ENCODE peak calls at places on chromosomes 5 and 9, in five cellular contexts. I is astrocyte of the spinal cord, R is dorsolateral prefrontal cortex, H is hepatocyte, F is tibial nerve. J is an unnamed sample.

GRCh38 chr9:95572370-95573151 is 55.8 kb upstream of the PTCH1 start:
- DNase-seq in I (no peak), R (no peak), H (no peak), F (peak), J (peak)

GRCh38 chr5:12204761-12205160 is 300.5 kb upstream of the CTNND2 start:
- DNase-seq in I (peak), R (no peak), H (no peak), F (no peak), J (no peak)

GRCh38 chr9:15317836-15318235 is 10.8 kb upstream of the TTC39B start:
- DNase-seq in I (no peak), R (no peak), H (no peak), F (no peak), J (no peak)

GRCh38 chr5:113713051-113713450 is 199.6 kb downstream of the YTHDC2 start:
- DNase-seq in I (no peak), R (no peak), H (no peak), F (no peak), J (no peak)

GRCh38 chr9:33524431-33524947 is 438 bp downstream of the ANKRD18B start:
- DNase-seq in I (no peak), R (no peak), H (peak), F (no peak), J (peak)

GRCh38 chr5:107469485-107469884 is 201.3 kb downstream of the EFNA5 start:
- DNase-seq in I (peak), R (no peak), H (no peak), F (no peak), J (peak)

GRCh38 chr5:159286420-159287035 is 23.4 kb downstream of the UBLCP1 start:
- DNase-seq in I (peak), R (no peak), H (peak), F (no peak), J (peak)

GRCh38 chr5:146794326-146795029 is 84.1 kb downstream of the PPP2R2B start:
- DNase-seq in I (peak), R (no peak), H (no peak), F (no peak), J (no peak)

GRCh38 chr5:2143646-2144386 is 261.1 kb upstream of the IRX4 start:
- DNase-seq in I (no peak), R (no peak), H (no peak), F (no peak), J (no peak)

DNA sequence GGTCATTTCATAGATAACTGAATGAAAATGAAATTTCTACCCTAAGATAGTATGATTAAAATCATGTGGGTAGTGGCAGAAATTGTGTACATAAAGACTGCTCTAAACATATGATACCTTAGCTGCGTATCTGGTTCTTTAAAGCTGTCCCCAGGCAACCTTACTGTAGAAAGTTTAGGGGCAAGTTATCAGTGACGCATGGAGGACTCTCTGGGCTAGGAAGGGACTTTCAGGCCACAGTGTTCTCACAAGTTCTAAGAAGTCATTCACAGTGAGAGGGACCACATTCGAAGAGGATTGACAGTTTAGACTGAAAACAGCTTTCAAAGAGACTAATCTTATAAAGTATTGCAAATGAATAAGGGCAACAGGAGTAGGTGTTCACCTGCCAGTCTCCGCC is 146.5 kb downstream of the CETN3 start:
- DNase-seq in I (no peak), R (no peak), H (no peak), F (no peak), J (no peak)
- TF ChIP-seq CTCF in I (no peak), R (no peak), H (no peak), F (no peak), J (no peak)

DNA sequence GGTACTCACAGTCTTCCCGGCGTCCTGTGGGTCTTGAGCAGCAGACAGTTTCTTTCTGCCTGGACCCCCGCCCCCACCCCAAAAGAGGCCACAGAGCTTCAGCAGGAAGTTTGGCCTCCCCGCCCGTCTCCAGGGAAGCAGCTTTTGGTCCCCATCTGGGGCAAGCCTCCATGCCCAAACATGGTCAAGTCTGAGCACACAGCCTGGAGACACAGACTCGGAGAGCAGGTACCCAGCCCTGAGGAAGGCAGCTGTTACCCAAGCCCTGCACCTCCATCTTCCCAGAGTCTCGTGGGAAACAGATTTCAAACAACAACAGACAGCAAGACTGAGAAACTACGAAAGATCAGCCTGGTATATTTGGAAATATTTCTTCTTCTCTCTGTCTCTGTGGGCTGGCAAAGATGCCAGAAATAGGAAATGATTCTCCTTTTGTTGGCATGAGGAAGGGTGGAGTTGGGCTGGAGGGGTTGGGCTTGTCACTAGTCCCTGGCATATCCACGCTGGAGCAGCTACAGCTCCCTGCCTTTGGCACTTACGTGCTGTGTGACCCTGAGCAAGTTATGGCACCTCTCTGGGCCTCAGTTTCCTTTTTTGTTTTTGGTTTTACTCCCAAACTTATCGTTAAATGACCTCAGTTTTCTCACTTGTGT is at the start of gene KCNMB1:
- DNase-seq in I (no peak), R (no peak), H (no peak), F (no peak), J (no peak)
- H3K4me3 ChIP-seq in I (no peak), R (peak), H (no peak), F (peak), J (no peak)

GRCh38 chr9:19408693-19409405 is at the start of gene ACER2:
- DNase-seq in I (peak), R (peak), H (peak), F (peak), J (peak)
- TF ChIP-seq CTCF in I (peak), R (no peak), H (peak), F (no peak), J (peak)

GRCh38 chr9:98809311-98810105 is 2.0 kb downstream of the GALNT12 start:
- DNase-seq in I (no peak), R (no peak), H (peak), F (no peak), J (no peak)
- H3K4me3 ChIP-seq in I (no peak), R (no peak), H (no peak), F (no peak), J (no peak)

GRCh38 chr9:86287013-86287412 is 4.7 kb upstream of the ISCA1 start:
- DNase-seq in I (peak), R (no peak), H (peak), F (no peak), J (peak)
- TF ChIP-seq CTCF in I (peak), R (peak), H (peak), F (no peak), J (peak)

DNA sequence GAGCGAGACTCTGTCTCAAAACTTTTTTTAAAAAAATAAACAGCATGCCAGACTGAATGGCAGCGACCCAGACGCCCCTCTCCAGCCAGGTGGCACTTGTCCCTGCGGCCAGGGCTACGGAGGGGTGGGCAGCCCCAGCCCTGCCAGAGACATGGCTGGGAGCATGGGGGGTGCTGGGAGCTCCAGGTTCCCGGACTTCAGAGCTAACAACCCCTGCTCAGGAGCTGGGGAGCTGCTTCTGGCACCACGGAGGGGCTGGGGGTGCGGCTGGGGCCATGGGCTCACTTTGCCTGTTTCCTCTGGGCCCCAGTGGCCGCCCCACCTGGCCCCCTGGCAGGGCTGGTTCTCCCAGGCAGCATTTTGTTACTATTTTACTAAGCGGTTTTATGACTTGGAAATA is 49.9 kb downstream of the SLC12A7 start:
- DNase-seq in I (no peak), R (no peak), H (no peak), F (no peak), J (no peak)
- H3K4me3 ChIP-seq in I (no peak), R (no peak), H (no peak), F (no peak), J (no peak)

GRCh38 chr9:74645007-74645639 is 148.0 kb downstream of the RORB start:
- DNase-seq in I (peak), R (no peak), H (peak), F (peak), J (no peak)
- TF ChIP-seq CTCF in I (peak), R (peak), H (peak), F (no peak), J (peak)

GRCh38 chr5:59661306-59661705 is 232.2 kb downstream of the PDE4D start:
- DNase-seq in I (peak), R (no peak), H (no peak), F (no peak), J (no peak)

GRCh38 chr5:59660737-59661136 is 232.8 kb downstream of the PDE4D start:
- DNase-seq in I (peak), R (no peak), H (peak), F (no peak), J (peak)

GRCh38 chr5:59665086-59665831 is 228.3 kb downstream of the PDE4D start:
- DNase-seq in I (no peak), R (no peak), H (no peak), F (no peak), J (peak)

GRCh38 chr5:59666709-59667108 is 226.8 kb downstream of the PDE4D start:
- DNase-seq in I (no peak), R (no peak), H (no peak), F (no peak), J (no peak)

DNA sequence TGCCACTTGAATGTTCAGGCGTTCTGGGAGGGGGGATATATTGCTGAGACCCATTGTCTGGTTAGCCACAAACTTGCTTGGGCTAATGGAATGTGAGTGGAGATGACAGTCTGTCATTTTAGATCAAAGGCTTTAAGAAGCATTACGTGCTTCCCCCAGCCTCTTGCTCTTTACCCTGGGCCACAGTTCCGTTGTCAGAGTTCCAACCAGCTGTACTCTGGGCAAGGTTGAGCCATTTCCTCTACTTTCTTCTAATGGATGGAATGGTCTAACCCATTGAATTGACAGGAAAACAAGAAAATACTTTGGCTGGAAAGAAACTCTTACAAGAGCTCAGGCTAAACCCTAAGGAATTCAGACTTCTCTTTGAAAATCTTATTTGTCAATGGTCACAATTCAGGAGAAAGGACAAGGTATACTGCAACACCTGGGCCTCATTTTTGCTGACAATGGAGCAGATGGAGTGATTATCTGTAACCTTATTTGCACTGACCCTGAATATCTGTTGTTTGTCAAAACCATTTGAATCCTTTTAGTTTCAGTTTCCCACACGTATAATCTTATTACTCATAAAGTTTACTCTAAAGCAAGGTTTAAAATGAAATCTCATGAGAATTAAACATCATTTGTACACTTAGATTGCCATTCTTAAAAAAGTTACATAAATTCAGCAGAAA is 231.4 kb downstream of the PDE4D start:
- DNase-seq in I (peak), R (no peak), H (no peak), F (no peak), J (no peak)
- H3K4me3 ChIP-seq in I (no peak), R (no peak), H (no peak), F (no peak), J (no peak)